ENCODE peak calls at places on chromosomes 7 and 10, in five cellular contexts. E, Z, F, M and K are unnamed samples.

GRCh38 chr7:12434012-12434642 is 30.5 kb upstream of the VWDE start:
- DNase-seq in E (no peak), Z (no peak), F (no peak), M (no peak), K (no peak)

GRCh38 chr10:83917519-83918506 is 221.5 kb upstream of the GHITM start:
- DNase-seq in E (no peak), Z (no peak), F (no peak), M (peak; percentile 72), K (no peak)

GRCh38 chr10:122655524-122656307 is 43.9 kb downstream of the C10orf120 start:
- DNase-seq in E (no peak), Z (peak; percentile 73), F (peak; percentile 38), M (peak; percentile 54), K (no peak)

GRCh38 chr7:884191-885003 is 8.0 kb downstream of the GET4 start:
- DNase-seq in E (peak; percentile 57), Z (peak; percentile 51), F (peak; percentile 72), M (peak; percentile 61), K (no peak)

GRCh38 chr10:44974628-44975431 is 3.8 kb downstream of the DEPP1 start:
- DNase-seq in E (no peak), Z (peak; percentile 59), F (peak; percentile 94), M (peak; percentile 89), K (peak; percentile 78)

GRCh38 chr7:80950550-80950967 is 31.7 kb upstream of the SEMA3C start:
- DNase-seq in E (no peak), Z (no peak), F (no peak), M (no peak), K (no peak)

GRCh38 chr7:85664341-85664740 is 477.5 kb upstream of the SEMA3D start:
- DNase-seq in E (no peak), Z (no peak), F (no peak), M (no peak), K (no peak)

GRCh38 chr10:118950190-118950658 is 79.3 kb upstream of the NANOS1 start:
- DNase-seq in E (no peak), Z (no peak), F (no peak), M (no peak), K (no peak)

GRCh38 chr7:156656598-156656997 is 16.0 kb downstream of the RNF32 start:
- DNase-seq in E (no peak), Z (no peak), F (no peak), M (no peak), K (no peak)

GRCh38 chr7:21338728-21339164 is 89.1 kb upstream of the SP4 start:
- DNase-seq in E (no peak), Z (no peak), F (no peak), M (no peak), K (no peak)

GRCh38 chr10:124936813-124937212 is 5.1 kb upstream of the ZRANB1 start:
- DNase-seq in E (no peak), Z (no peak), F (no peak), M (no peak), K (no peak)

GRCh38 chr7:81195033-81195432 is 276.2 kb upstream of the SEMA3C start:
- DNase-seq in E (no peak), Z (no peak), F (no peak), M (no peak), K (no peak)

GRCh38 chr10:27372095-27372494 is 131.5 kb upstream of the ACBD5 start:
- DNase-seq in E (no peak), Z (no peak), F (no peak), M (no peak), K (no peak)

GRCh38 chr7:46786221-46786951 is 795.5 kb downstream of the TNS3 start:
- DNase-seq in E (no peak), Z (peak; percentile 26), F (no peak), M (no peak), K (no peak)

GRCh38 chr7:104926905-104927454 is 87.0 kb upstream of the KMT2E start:
- DNase-seq in E (no peak), Z (no peak), F (no peak), M (no peak), K (no peak)

GRCh38 chr10:88071814-88072380 is 208.5 kb downstream of the PTEN start:
- DNase-seq in E (no peak), Z (no peak), F (peak; percentile 83), M (no peak), K (no peak)

GRCh38 chr10:97849491-97850402 is at the start of gene GOLGA7B:
- DNase-seq in E (no peak), Z (no peak), F (peak; percentile 91), M (no peak), K (no peak)

GRCh38 chr7:79398145-79398749 is 55.2 kb downstream of the MAGI2 start:
- DNase-seq in E (no peak), Z (no peak), F (no peak), M (no peak), K (no peak)

GRCh38 chr10:102411341-102412255 is 7.0 kb downstream of the PSD start:
- DNase-seq in E (no peak), Z (no peak), F (no peak), M (no peak), K (no peak)

GRCh38 chr10:96387151-96387550 is 28.3 kb upstream of the OPALIN start:
- DNase-seq in E (no peak), Z (no peak), F (no peak), M (no peak), K (no peak)

GRCh38 chr10:13311177-13311575 is 11.3 kb upstream of the PHYH start:
- DNase-seq in E (no peak), Z (no peak), F (no peak), M (no peak), K (no peak)

GRCh38 chr10:14954001-14954770 is at the start of gene DCLRE1C:
- DNase-seq in E (peak; percentile 93), Z (peak; percentile 92), F (peak; percentile 96), M (peak; percentile 95), K (peak; percentile 83)

DNA sequence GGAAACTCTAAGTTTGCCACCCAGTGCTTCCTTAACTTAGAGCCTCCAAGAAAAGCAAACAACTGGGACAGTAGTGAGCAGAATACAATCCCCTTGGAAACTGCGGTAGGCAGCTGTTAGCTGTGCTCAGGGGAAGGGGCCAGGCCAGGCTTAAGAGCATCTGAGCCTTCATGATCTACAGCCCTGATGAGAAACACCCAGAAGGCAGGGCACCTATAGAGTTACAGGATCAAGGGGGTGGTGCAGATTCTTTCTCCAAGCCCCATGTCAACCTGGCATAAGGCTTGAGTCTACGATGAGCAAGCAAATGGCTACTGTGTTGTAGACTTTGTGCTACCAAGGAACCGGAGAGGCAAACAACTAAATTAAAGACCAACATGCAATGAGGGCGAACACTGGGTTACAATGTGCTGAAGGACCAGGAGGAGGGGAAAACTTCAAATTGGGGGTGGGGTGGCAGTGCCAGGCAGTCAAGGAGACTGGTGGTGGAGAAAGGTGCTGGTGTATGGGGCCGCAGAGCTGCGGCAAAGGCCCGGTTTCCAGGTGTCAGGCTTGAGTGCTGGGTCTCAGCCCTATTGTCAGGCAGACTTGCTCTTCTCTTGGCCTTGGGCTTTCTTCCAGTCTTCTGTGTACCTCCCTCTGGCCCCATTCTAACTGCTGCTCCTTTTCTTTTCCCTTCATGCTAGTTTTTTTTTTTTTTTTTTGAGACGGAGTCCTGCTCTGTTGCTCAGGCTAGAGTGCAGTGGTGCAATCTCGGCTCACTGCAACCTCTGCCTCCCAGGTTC is 51.1 kb downstream of the POLR3A start:
- DNase-seq in E (no peak), Z (no peak), F (no peak), M (peak; percentile 18), K (peak; percentile 75)
- H3K36me3 ChIP-seq in E (peaks cover 14% of the 10 kb centered on the region), Z (peaks cover 30% of the 10 kb centered on the region), F (peaks cover 84% of the 10 kb centered on the region), M (peaks cover 29% of the 10 kb centered on the region), K (no peaks in the 10 kb centered on the region)

GRCh38 chr7:5414876-5415275 is 8.8 kb downstream of the TNRC18 start:
- DNase-seq in E (no peak), Z (no peak), F (no peak), M (no peak), K (no peak)
- H3K27ac ChIP-seq in E (no peak overlapping the region), Z (no peak overlapping the region), F (peak overlapping the region; percentile 31), M (peak overlapping the region; percentile 100), K (no peak overlapping the region)

DNA sequence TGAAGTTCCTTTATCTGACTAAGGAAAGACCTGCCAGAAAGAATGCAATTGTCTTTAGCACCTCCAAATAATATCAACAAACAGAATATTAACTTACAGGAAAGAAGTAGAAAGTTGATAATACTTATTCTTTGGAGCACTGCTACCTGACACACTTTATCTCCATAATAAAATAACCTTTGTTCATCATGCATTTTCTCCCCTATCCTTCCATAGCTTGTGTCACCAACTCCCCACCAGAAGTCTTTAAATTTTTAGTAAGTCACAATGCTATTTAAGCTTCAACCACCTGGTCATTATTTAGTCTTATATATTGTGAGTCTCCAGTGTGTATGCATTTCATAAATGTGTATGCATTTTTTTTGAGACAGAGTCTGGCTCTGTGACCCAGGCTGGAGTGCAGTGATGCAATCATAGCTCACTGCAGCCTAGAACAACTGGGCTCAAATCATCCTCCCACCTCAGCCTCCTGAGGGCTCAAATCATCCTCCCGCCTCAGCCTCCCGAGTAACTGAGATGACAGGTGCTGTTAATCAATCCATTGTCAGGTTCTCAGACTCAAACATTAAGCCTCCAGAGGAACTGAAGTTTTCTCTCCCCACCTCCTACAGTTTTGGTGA is 7.3 kb upstream of the CYP3A43 start:
- DNase-seq in E (no peak), Z (no peak), F (no peak), M (no peak), K (no peak)
- TF ChIP-seq POLR2A in E (no peak), Z (no peak), F (no peak), M (no peak), K (no peak)

GRCh38 chr7:93175219-93175618 is 27.0 kb upstream of the SAMD9L start:
- DNase-seq in E (no peak), Z (no peak), F (no peak), M (no peak), K (no peak)
- H3K36me3 ChIP-seq in E (no peaks in the 10 kb centered on the region), Z (no peaks in the 10 kb centered on the region), F (no peaks in the 10 kb centered on the region), M (no peaks in the 10 kb centered on the region), K (no peaks in the 10 kb centered on the region)

DNA sequence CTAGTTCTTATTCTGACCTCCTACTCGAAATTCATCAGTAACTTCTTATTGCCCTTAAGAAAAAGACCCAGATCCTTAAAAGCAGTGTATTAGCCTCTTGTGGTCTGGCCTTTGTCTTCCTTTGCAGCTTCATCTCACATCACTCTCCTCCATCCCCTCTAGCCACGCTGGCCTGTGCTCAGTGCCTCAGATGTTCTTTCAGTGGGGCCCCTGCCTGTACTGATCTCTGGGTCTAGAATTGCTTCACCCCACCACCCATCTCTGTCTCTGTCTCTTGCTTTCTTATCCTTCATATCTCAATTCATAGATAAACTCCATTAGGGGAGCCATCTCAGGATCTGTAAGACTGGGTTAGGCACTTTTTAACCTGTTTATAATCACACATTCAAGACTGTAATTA is 1178.5 kb upstream of the C7orf33 start:
- DNase-seq in E (no peak), Z (no peak), F (no peak), M (no peak), K (no peak)
- H3K27ac ChIP-seq in E (no peak overlapping the region), Z (no peak overlapping the region), F (no peak overlapping the region), M (no peak overlapping the region), K (no peak overlapping the region)

DNA sequence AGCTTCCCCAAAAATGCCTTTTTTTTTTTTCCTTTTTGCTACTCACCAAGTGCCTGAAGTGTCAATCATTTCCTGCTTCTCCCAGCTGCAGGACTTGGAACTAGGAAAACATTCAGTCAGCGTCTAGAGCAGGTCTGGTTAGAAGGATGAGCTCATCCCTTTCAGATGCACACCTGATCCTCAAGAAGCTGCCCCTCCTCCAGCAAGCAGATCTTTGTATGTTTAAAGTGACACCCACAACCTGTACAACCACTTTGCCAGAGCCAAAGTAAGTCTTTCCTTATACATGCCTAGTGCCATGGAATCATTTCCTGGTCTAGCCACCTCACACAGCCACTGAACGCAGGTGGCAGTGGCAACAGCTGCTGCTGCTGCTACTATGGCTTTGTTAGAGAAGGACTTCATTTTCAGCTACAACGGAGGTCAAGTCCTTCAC is 10.4 kb upstream of the USP54 start:
- DNase-seq in E (no peak), Z (peak; percentile 94), F (no peak), M (no peak), K (no peak)
- TF ChIP-seq POLR2A in E (no peak), Z (no peak), F (no peak), M (peak; percentile 5), K (no peak)